ENCODE peak calls at places on chromosomes 6 and 20, in seven cellular contexts. B is NCI-H1092; J is endothelial cell of umbilical vein; K is NCI-H1417; F is stimulated activated CD4-positive, alpha-beta T cell treated with anti-CD3 and anti-CD28 coated beads, Interleukin-12 subunit alpha, Interleukin-12 subunit beta, amount 100 ng/mL, for 4 hours; G is nucleus accumbens; I is activated naive CD4-positive, alpha-beta T cell. O is an unnamed sample.

GRCh38 chr20:61280217-61280980 is 28.3 kb downstream of the CDH4 start:
- DNase-seq in B (no peak), J (no peak), K (no peak), F (no peak), G (no peak), I (no peak), O (no peak)

GRCh38 chr20:31678389-31679356 is 41.0 kb downstream of the COX4I2 start:
- DNase-seq in B (no peak), J (no peak), K (no peak), F (no peak), G (no peak), I (no peak), O (no peak)

GRCh38 chr6:124223596-124223995 is 419.9 kb downstream of the NKAIN2 start:
- DNase-seq in B (no peak), J (no peak), K (no peak), F (no peak), G (no peak), I (no peak), O (no peak)

GRCh38 chr6:28589234-28589951 is 63.7 kb downstream of the GPX5 start:
- DNase-seq in B (no peak), J (peak), K (no peak), F (peak), G (peak), I (no peak), O (peak)

GRCh38 chr20:15109494-15109893 is 772.1 kb upstream of the FLRT3 start:
- DNase-seq in B (no peak), J (no peak), K (no peak), F (no peak), G (no peak), I (no peak), O (no peak)

GRCh38 chr20:41072099-41072798 is 43.6 kb downstream of the TOP1 start:
- DNase-seq in B (no peak), J (peak), K (no peak), F (no peak), G (no peak), I (no peak), O (no peak)

GRCh38 chr6:34919651-34920050 is 30.6 kb downstream of the ANKS1A start:
- DNase-seq in B (no peak), J (peak), K (no peak), F (no peak), G (no peak), I (no peak), O (no peak)

GRCh38 chr6:89411019-89411268 is 1.1 kb downstream of the RRAGD start:
- DNase-seq in B (no peak), J (no peak), K (no peak), F (peak), G (no peak), I (no peak), O (no peak)

GRCh38 chr6:54910326-54910952 is 63.9 kb downstream of the FAM83B start:
- DNase-seq in B (no peak), J (no peak), K (peak), F (no peak), G (no peak), I (no peak), O (no peak)

GRCh38 chr6:7431594-7432390 is 42.2 kb downstream of the RIOK1 start:
- DNase-seq in B (no peak), J (no peak), K (no peak), F (no peak), G (no peak), I (no peak), O (no peak)

GRCh38 chr6:117397536-117398227 is 28.1 kb downstream of the ROS1 start:
- DNase-seq in B (no peak), J (no peak), K (no peak), F (no peak), G (no peak), I (no peak), O (no peak)

GRCh38 chr6:35668708-35669440 is 19.8 kb downstream of the FKBP5 start:
- DNase-seq in B (no peak), J (no peak), K (no peak), F (no peak), G (no peak), I (no peak), O (no peak)

GRCh38 chr20:62804021-62804631 is 509 bp upstream of the OGFR start:
- DNase-seq in B (no peak), J (no peak), K (peak), F (no peak), G (no peak), I (no peak), O (no peak)

O was measured in NCI-H2081.